ENCODE peak calls at places on chromosomes 12 and 14, in eight cellular contexts. Q is transverse colon, C is ovary, Z is breast epithelium, T is IMR-90, I is vagina, N is stomach, L is GM12891. H is an unnamed sample.
A peak's percentile ranks its signal among the peaks of the same experiment; 100 is the strongest.

GRCh38 chr12:91877461-91878230 is 268.0 kb downstream of the BTG1 start:
- DNase-seq in Q (no peak), C (no peak), Z (no peak), T (no peak), I (no peak), N (no peak), L (no peak), H (no peak)

GRCh38 chr14:22885975-22886374 is 3.0 kb downstream of the REM2 start:
- DNase-seq in Q (no peak), C (no peak), Z (no peak), T (no peak), I (no peak), N (no peak), L (no peak), H (no peak)

GRCh38 chr12:12979151-12979550 is 20.9 kb downstream of the HEBP1 start:
- DNase-seq in Q (no peak), C (no peak), Z (no peak), T (peak; percentile 81), I (no peak), N (no peak), L (no peak), H (no peak)

GRCh38 chr12:131673519-131674265 is 37.2 kb upstream of the SFSWAP start:
- DNase-seq in Q (no peak), C (no peak), Z (no peak), T (peak; percentile 10), I (peak; percentile 25), N (no peak), L (no peak), H (no peak)

GRCh38 chr14:74204481-74204880 is 34.8 kb upstream of the VSX2 start:
- DNase-seq in Q (no peak), C (no peak), Z (no peak), T (no peak), I (no peak), N (no peak), L (no peak), H (no peak)

GRCh38 chr14:34302654-34303053 is 159.4 kb downstream of the SPTSSA start:
- DNase-seq in Q (peak; percentile 61), C (no peak), Z (no peak), T (no peak), I (no peak), N (no peak), L (no peak), H (no peak)

GRCh38 chr12:113049976-113050742 is 6.4 kb upstream of the DTX1 start:
- DNase-seq in Q (peak; percentile 33), C (no peak), Z (no peak), T (no peak), I (no peak), N (no peak), L (no peak), H (no peak)

GRCh38 chr12:106030210-106031175 is 108.3 kb downstream of the NUAK1 start:
- DNase-seq in Q (no peak), C (no peak), Z (no peak), T (peak; percentile 96), I (no peak), N (no peak), L (peak; percentile 6), H (peak; percentile 26)

GRCh38 chr12:24252580-24252979 is 303.1 kb upstream of the SOX5 start:
- DNase-seq in Q (no peak), C (no peak), Z (no peak), T (no peak), I (no peak), N (no peak), L (no peak), H (no peak)

GRCh38 chr12:63941879-63942278 is 97.4 kb downstream of the SRGAP1 start:
- DNase-seq in Q (no peak), C (no peak), Z (no peak), T (no peak), I (no peak), N (no peak), L (no peak), H (no peak)

GRCh38 chr12:121796855-121797751 is 3.6 kb upstream of the RHOF start:
- DNase-seq in Q (peak; percentile 96), C (peak; percentile 87), Z (peak; percentile 79), T (peak; percentile 83), I (peak; percentile 96), N (peak; percentile 98), L (no peak), H (peak; percentile 90)
- TF ChIP-seq POLR2A in Q (peak; percentile 74), C (no peak), Z (no peak), T (no peak), I (no peak), N (no peak), L (no peak), H (peak; percentile 46)

GRCh38 chr14:53840444-53840843 is 116.2 kb downstream of the BMP4 start:
- DNase-seq in Q (no peak), C (no peak), Z (no peak), T (no peak), I (no peak), N (no peak), L (no peak), H (no peak)

GRCh38 chr14:53847057-53847456 is 109.6 kb downstream of the BMP4 start:
- DNase-seq in Q (no peak), C (no peak), Z (no peak), T (no peak), I (no peak), N (no peak), L (no peak), H (no peak)

GRCh38 chr14:53845813-53846693 is 110.6 kb downstream of the BMP4 start:
- DNase-seq in Q (no peak), C (no peak), Z (no peak), T (no peak), I (no peak), N (no peak), L (no peak), H (no peak)

GRCh38 chr14:53841109-53842099 is 115.2 kb downstream of the BMP4 start:
- DNase-seq in Q (no peak), C (no peak), Z (no peak), T (no peak), I (no peak), N (no peak), L (no peak), H (no peak)

GRCh38 chr14:53842938-53843337 is 113.7 kb downstream of the BMP4 start:
- DNase-seq in Q (no peak), C (no peak), Z (no peak), T (peak; percentile 38), I (no peak), N (no peak), L (no peak), H (no peak)
- TF ChIP-seq POLR2A in Q (no peak), C (no peak), Z (no peak), T (no peak), I (no peak), N (no peak), L (no peak), H (no peak)

GRCh38 chr12:2795291-2796186 is 769 bp downstream of the FKBP4 start:
- DNase-seq in Q (peak; percentile 86), C (peak; percentile 82), Z (peak; percentile 56), T (peak; percentile 41), I (no peak), N (peak; percentile 84), L (peak; percentile 94), H (peak; percentile 76)
- TF ChIP-seq POLR2A in Q (no peak), C (peak; percentile 49), Z (no peak), T (no peak), I (no peak), N (no peak), L (no peak), H (peak; percentile 61)

GRCh38 chr12:128820253-128820652 is 3.5 kb downstream of the SLC15A4 start:
- DNase-seq in Q (no peak), C (no peak), Z (no peak), T (no peak), I (no peak), N (no peak), L (no peak), H (no peak)

GRCh38 chr12:128817115-128818015 is 6.4 kb downstream of the SLC15A4 start:
- DNase-seq in Q (peak; percentile 43), C (no peak), Z (peak; percentile 53), T (peak; percentile 55), I (no peak), N (peak; percentile 41), L (no peak), H (peak; percentile 45)

GRCh38 chr12:128819293-128820144 is 4.2 kb downstream of the SLC15A4 start:
- DNase-seq in Q (no peak), C (no peak), Z (no peak), T (no peak), I (no peak), N (peak; percentile 21), L (no peak), H (no peak)

GRCh38 chr12:128816643-128816920 is 7.2 kb downstream of the SLC15A4 start:
- DNase-seq in Q (no peak), C (no peak), Z (no peak), T (no peak), I (no peak), N (no peak), L (no peak), H (no peak)

GRCh38 chr12:128818065-128819022 is 5.4 kb downstream of the SLC15A4 start:
- DNase-seq in Q (no peak), C (no peak), Z (no peak), T (peak; percentile 43), I (no peak), N (peak; percentile 24), L (no peak), H (no peak)
- TF ChIP-seq POLR2A in Q (no peak), C (no peak), Z (no peak), T (no peak), I (no peak), N (no peak), L (no peak), H (no peak)

GRCh38 chr12:50019524-50019923 is 5.8 kb downstream of the RACGAP1 start:
- DNase-seq in Q (no peak), C (no peak), Z (no peak), T (no peak), I (no peak), N (no peak), L (no peak), H (no peak)

GRCh38 chr12:50017047-50017446 is 8.2 kb downstream of the RACGAP1 start:
- DNase-seq in Q (peak; percentile 47), C (peak; percentile 81), Z (no peak), T (peak; percentile 93), I (no peak), N (peak; percentile 51), L (no peak), H (peak; percentile 70)

GRCh38 chr12:50017653-50018052 is 7.6 kb downstream of the RACGAP1 start:
- DNase-seq in Q (no peak), C (no peak), Z (no peak), T (peak; percentile 61), I (no peak), N (no peak), L (no peak), H (no peak)

GRCh38 chr12:50021071-50021470 is 4.2 kb downstream of the RACGAP1 start:
- DNase-seq in Q (no peak), C (no peak), Z (no peak), T (no peak), I (no peak), N (no peak), L (no peak), H (no peak)

DNA sequence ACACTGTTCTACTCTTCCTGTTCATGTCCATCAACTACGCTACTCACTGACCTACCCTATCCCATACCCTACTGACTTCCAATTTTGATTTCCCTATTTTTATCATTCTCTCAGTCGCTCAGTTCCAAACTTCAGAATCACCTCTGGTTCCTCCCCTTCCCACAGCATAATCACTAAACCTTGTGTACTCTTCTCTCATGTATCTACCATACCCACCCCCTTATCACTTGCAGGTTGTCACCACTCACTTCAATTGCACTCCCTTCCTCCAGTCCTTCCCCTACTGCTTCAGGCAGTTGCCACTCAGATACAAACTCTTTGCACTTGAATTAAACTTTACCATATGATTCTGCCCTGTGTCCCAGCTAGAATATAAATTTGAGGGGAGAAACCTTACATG is 6.3 kb downstream of the RACGAP1 start:
- DNase-seq in Q (no peak), C (no peak), Z (no peak), T (no peak), I (no peak), N (no peak), L (no peak), H (no peak)
- TF ChIP-seq POLR2A in Q (no peak), C (no peak), Z (no peak), T (no peak), I (no peak), N (no peak), L (no peak), H (no peak)